ENCODE peak calls at places on chromosomes 12 and 14, in six cellular contexts. X is OCI-LY7, K is neural progenitor cell, J is HCT116, Y is GM23338, W is SK-N-SH. D is an unnamed sample.

GRCh38 chr12:85509857-85510256 is 229.8 kb downstream of the ALX1 start:
- DNase-seq in Y (no peak), J (no peak), K (no peak), X (no peak), W (no peak), D (no peak)

GRCh38 chr12:58765076-58765475 is 155.2 kb downstream of the LRIG3 start:
- DNase-seq in J (no peak), X (no peak), W (no peak), K (no peak), Y (no peak), D (no peak)

GRCh38 chr14:22974530-22975313 is 7.6 kb downstream of the AJUBA start:
- DNase-seq in K (no peak), Y (no peak), J (no peak), X (no peak), W (no peak), D (no peak)

GRCh38 chr14:70842851-70843462 is 33.6 kb upstream of the MAP3K9 start:
- DNase-seq in W (no peak), X (no peak), Y (no peak), K (no peak), J (no peak), D (no peak)

GRCh38 chr14:47442206-47442605 is 233.2 kb downstream of the MDGA2 start:
- DNase-seq in X (no peak), J (peak; percentile 37), K (peak; percentile 58), W (no peak), Y (peak; percentile 78), D (peak; percentile 76)

GRCh38 chr14:88995437-88996198 is 171.2 kb downstream of the TTC8 start:
- DNase-seq in K (no peak), X (no peak), W (no peak), Y (no peak), J (no peak), D (no peak)

GRCh38 chr12:107748472-107748871 is 12.5 kb downstream of the PRDM4 start:
- DNase-seq in W (no peak), Y (no peak), K (no peak), J (no peak), X (no peak), D (no peak)

GRCh38 chr12:76037130-76038105 is 5.8 kb upstream of the PHLDA1 start:
- DNase-seq in Y (peak; percentile 90), W (peak; percentile 59), K (peak; percentile 83), X (peak; percentile 85), J (no peak), D (peak; percentile 84)

GRCh38 chr12:57105011-57105753 is 6.0 kb downstream of the STAT6 start:
- DNase-seq in K (no peak), W (peak; percentile 5), X (no peak), Y (no peak), J (no peak), D (no peak)

GRCh38 chr12:104411826-104412626 is 44.7 kb upstream of the CHST11 start:
- DNase-seq in W (no peak), Y (no peak), X (no peak), J (no peak), K (no peak), D (no peak)

GRCh38 chr14:40682131-40682913 is 924.4 kb upstream of the LRFN5 start:
- DNase-seq in X (no peak), J (no peak), Y (peak; percentile 4), W (no peak), K (no peak), D (no peak)

GRCh38 chr12:23359975-23360638 is 589.4 kb downstream of the SOX5 start:
- DNase-seq in W (no peak), K (no peak), X (no peak), J (no peak), Y (no peak), D (no peak)

GRCh38 chr12:42933461-42934081 is 344.0 kb upstream of the PRICKLE1 start:
- DNase-seq in J (no peak), W (no peak), X (no peak), K (no peak), Y (no peak), D (peak; percentile 17)

GRCh38 chr12:43099691-43100163 is 452.3 kb downstream of the ADAMTS20 start:
- DNase-seq in Y (no peak), J (no peak), X (no peak), W (no peak), K (no peak), D (no peak)

GRCh38 chr12:575948-576612 is 87.2 kb downstream of the NINJ2 start:
- DNase-seq in K (peak; percentile 83), J (peak; percentile 41), Y (peak; percentile 79), X (peak; percentile 87), W (peak; percentile 96), D (peak; percentile 86)

GRCh38 chr12:121170581-121171260 is 38.0 kb downstream of the P2RX7 start:
- DNase-seq in W (no peak), Y (no peak), X (no peak), J (no peak), K (no peak), D (no peak)

GRCh38 chr14:103629503-103630121 is 601 bp downstream of the KLC1 start:
- DNase-seq in K (peak; percentile 85), X (peak; percentile 47), Y (peak; percentile 73), W (peak; percentile 87), J (no peak), D (peak; percentile 60)

GRCh38 chr14:64465856-64466554 is 706 bp downstream of the AKAP5 start:
- DNase-seq in Y (peak; percentile 90), J (no peak), W (peak; percentile 52), X (no peak), K (peak; percentile 81), D (peak; percentile 67)

GRCh38 chr14:67187210-67187609 is 2.0 kb upstream of the GARIN2 start:
- DNase-seq in K (no peak), J (peak; percentile 83), Y (no peak), W (no peak), X (no peak), D (peak; percentile 15)

DNA sequence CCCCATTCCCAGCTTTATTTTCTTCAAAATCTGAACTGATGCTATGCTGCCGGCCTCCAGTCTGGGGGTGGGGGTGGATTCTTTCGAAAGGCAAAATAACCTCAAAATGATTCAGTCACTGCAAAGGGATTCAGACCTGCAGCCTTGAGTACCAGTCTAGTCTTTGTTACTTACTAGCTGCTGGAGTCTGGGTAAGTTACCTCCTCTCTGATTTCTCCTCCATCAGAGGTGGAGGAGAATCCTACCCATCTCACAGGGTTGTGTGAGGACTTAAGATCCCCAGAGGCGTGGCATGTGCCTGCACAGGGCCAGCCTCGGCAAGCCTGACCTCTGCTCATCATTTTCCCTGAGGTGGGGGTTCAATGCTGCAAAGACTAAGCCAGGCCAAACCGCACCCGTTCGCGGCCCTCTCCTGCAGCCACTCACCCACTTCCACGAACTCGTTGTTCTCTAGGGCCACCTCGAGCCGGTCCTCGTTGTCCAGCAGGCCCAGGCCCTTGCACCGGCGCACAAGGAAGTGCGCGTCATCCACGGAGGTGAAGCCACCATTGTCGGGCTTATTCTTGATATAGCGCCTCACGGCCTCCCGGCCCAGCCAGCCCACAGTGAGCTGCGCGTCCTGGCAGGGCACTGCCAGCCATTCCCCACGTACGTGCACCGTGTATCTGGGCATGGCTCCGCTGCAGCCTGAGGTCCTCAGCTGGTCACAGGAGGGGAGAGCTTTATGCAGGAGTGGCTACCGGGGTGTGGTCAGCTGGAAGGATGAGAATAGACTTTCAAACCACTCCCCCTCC is 709 bp downstream of the HAL start:
- DNase-seq in Y (no peak), X (no peak), W (no peak), K (no peak), J (no peak), D (no peak)
- TF ChIP-seq EZH2phosphoT487 in Y (no peak), X (no peak), W (no peak), K (no peak), J (no peak), D (no peak)

GRCh38 chr12:14256555-14257169 is 108.8 kb upstream of the ATF7IP start:
- DNase-seq in J (peak; percentile 80), X (peak; percentile 94), K (peak; percentile 77), Y (peak; percentile 92), W (peak; percentile 42), D (peak; percentile 82)
- H3K4me3 ChIP-seq in J (no peak overlapping the region), X (peak overlapping the region; percentile 42), K (no peak overlapping the region), Y (peak overlapping the region; percentile 20), W (no peak overlapping the region), D (no peak overlapping the region)

DNA sequence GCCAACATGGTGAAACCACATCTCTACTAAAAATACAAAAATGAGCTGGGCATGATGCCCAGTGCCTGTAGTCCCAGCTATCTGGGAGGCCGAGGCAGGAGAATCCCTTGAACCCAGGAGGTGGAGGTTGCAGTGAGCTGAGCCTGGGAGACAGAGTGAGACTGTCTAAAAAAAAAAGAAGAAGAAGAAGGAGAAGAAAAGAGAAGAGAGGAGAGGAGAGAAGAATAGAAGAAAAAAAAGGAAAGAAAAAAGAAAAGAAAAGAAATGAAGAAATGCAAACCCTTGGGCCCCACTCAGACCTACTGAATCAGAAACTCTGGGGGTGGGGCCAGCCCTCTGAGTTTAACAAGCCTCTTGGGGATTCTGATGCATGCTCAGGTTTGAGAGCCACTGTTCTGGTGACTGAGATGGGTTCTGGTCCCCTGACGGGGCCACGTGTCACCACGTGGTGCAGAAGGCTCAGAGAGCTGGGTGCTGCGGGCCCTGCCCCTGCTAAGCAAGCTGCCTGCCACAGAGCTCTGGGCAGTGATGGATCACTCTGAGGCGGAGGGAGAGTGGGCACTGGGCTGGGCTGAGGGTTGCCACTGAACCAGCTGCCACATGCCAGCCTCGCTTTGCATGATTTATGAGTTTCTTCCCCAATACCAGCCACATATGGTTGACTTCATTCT is 37.5 kb downstream of the ERH start:
- DNase-seq in K (no peak), J (no peak), X (peak; percentile 54), W (no peak), Y (no peak), D (no peak)
- TF ChIP-seq EZH2phosphoT487 in K (no peak), J (no peak), X (no peak), W (no peak), Y (no peak), D (no peak)

GRCh38 chr14:99644035-99644587 is 818 bp upstream of the HHIPL1 start:
- DNase-seq in W (no peak), X (no peak), J (no peak), Y (no peak), K (no peak), D (no peak)

GRCh38 chr14:99644723-99645544 is at the start of gene HHIPL1:
- DNase-seq in K (peak; percentile 75), Y (peak; percentile 58), J (no peak), X (no peak), W (peak; percentile 87), D (peak; percentile 48)

GRCh38 chr14:99643343-99643742 is 1.6 kb upstream of the HHIPL1 start:
- DNase-seq in K (no peak), W (no peak), Y (no peak), X (no peak), J (no peak), D (no peak)

GRCh38 chr14:99647407-99647806 is 2.5 kb downstream of the HHIPL1 start:
- DNase-seq in K (no peak), W (no peak), J (no peak), Y (no peak), X (no peak), D (peak; percentile 26)

GRCh38 chr14:99645545-99646505 is 896 bp downstream of the HHIPL1 start:
- DNase-seq in J (no peak), W (no peak), Y (no peak), X (no peak), K (no peak), D (no peak)
- H3K4me3 ChIP-seq in J (no peak overlapping the region), W (peak overlapping the region; percentile 13), Y (peak overlapping the region; percentile 73), X (no peak overlapping the region), K (peak overlapping the region; percentile 36), D (peak overlapping the region; percentile 13)

DNA sequence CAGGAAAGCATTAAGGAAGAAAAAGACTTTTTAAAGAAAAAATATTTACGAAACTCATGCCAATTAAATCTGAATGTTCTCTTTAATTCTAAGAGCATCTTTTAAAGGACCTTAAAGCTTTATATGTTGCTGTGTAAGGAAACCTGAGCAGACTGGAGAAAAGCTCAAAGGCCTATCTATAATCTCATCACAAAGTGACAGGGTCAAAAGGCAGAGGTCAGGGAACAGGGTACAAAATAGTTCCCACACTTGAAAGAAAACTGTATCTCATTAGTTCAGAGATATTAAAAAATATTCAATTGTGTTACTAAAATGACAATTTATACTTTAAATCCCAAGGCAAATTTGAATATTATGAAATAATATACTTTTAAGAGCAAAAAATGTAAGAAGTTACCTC is 18.0 kb downstream of the DENND5B start:
- DNase-seq in W (no peak), K (peak; percentile 41), Y (no peak), J (no peak), X (no peak), D (no peak)
- TF ChIP-seq EZH2phosphoT487 in W (no peak), K (no peak), Y (no peak), J (no peak), X (no peak), D (no peak)